ENCODE peak calls at places on chromosomes 16 and 17, in seven cellular contexts. N, F, G, S, Q, K and A are unnamed samples.

GRCh38 chr16:12096162-12096781 is 119.7 kb downstream of the SNX29 start:
- DNase-seq in N (no peak), F (no peak), G (no peak), S (no peak), Q (no peak), K (no peak), A (no peak)

GRCh38 chr17:40519089-40519775 is 17.8 kb upstream of the TNS4 start:
- DNase-seq in N (no peak), F (no peak), G (no peak), S (peak), Q (no peak), K (no peak), A (no peak)

GRCh38 chr16:68492501-68493411 is 44.4 kb upstream of the SMPD3 start:
- DNase-seq in N (peak), F (no peak), G (peak), S (no peak), Q (no peak), K (no peak), A (no peak)

GRCh38 chr17:79028496-79029326 is 4.7 kb downstream of the C1QTNF1 start:
- DNase-seq in N (no peak), F (no peak), G (no peak), S (peak), Q (no peak), K (no peak), A (no peak)

GRCh38 chr17:48310748-48311213 is 119.2 kb downstream of the SKAP1 start:
- DNase-seq in N (peak), F (no peak), G (peak), S (no peak), Q (peak), K (no peak), A (peak)

GRCh38 chr16:31329671-31330552 is 25.1 kb upstream of the ITGAX start:
- DNase-seq in N (no peak), F (no peak), G (no peak), S (no peak), Q (no peak), K (no peak), A (no peak)

GRCh38 chr17:37702605-37703004 is 42.3 kb downstream of the HNF1B start:
- DNase-seq in N (no peak), F (no peak), G (no peak), S (no peak), Q (peak), K (no peak), A (no peak)

GRCh38 chr16:11016993-11017392 is 72.6 kb downstream of the CLEC16A start:
- DNase-seq in N (peak), F (no peak), G (no peak), S (peak), Q (peak), K (no peak), A (no peak)

GRCh38 chr16:87056083-87056482 is 261.1 kb downstream of the C16orf95 start:
- DNase-seq in N (no peak), F (no peak), G (no peak), S (no peak), Q (no peak), K (no peak), A (no peak)

GRCh38 chr16:68492151-68492500 is 43.8 kb upstream of the SMPD3 start:
- DNase-seq in N (no peak), F (no peak), G (no peak), S (no peak), Q (no peak), K (no peak), A (no peak)

GRCh38 chr17:9036336-9036735 is 15.0 kb downstream of the NTN1 start:
- DNase-seq in N (no peak), F (no peak), G (no peak), S (no peak), Q (no peak), K (no peak), A (no peak)

GRCh38 chr16:14196011-14196410 is 124.9 kb downstream of the MRTFB start:
- DNase-seq in N (no peak), F (no peak), G (no peak), S (no peak), Q (no peak), K (no peak), A (no peak)

GRCh38 chr17:76130473-76130872 is 10.6 kb downstream of the FOXJ1 start:
- DNase-seq in N (no peak), F (no peak), G (no peak), S (no peak), Q (no peak), K (no peak), A (no peak)

GRCh38 chr17:82915697-82916027 is 75.8 kb upstream of the ZNF750 start:
- DNase-seq in N (no peak), F (peak), G (no peak), S (no peak), Q (no peak), K (no peak), A (no peak)

GRCh38 chr16:56334761-56335160 is 90.6 kb downstream of the AMFR start:
- DNase-seq in N (no peak), F (peak), G (no peak), S (no peak), Q (no peak), K (no peak), A (no peak)